ENCODE peak calls at places on chromosomes 16 and 17, in six cellular contexts. A, T, P, H, N and Q are unnamed samples.

GRCh38 chr16:20781697-20782096 is 17.9 kb downstream of the ACSM3 start:
- DNase-seq in A (no peak), T (no peak), P (no peak), H (no peak), N (no peak), Q (no peak)

GRCh38 chr16:23901178-23902131 is 65.7 kb downstream of the PRKCB start:
- DNase-seq in A (no peak), T (no peak), P (no peak), H (no peak), N (no peak), Q (no peak)

GRCh38 chr16:14600164-14600563 is 29.9 kb downstream of the PARN start:
- DNase-seq in A (no peak), T (peak; percentile 24), P (no peak), H (no peak), N (peak; percentile 42), Q (no peak)

GRCh38 chr17:42571435-42572225 is 4.7 kb downstream of the MLX start:
- DNase-seq in A (no peak), T (no peak), P (no peak), H (peak; percentile 21), N (no peak), Q (no peak)

GRCh38 chr17:29177871-29178749 is 2.1 kb downstream of the MYO18A start:
- DNase-seq in A (no peak), T (peak; percentile 71), P (peak; percentile 84), H (no peak), N (no peak), Q (no peak)

GRCh38 chr16:67842509-67843342 is 606 bp downstream of the THAP11 start:
- DNase-seq in A (peak; percentile 67), T (peak; percentile 76), P (peak; percentile 93), H (peak; percentile 64), N (peak; percentile 79), Q (peak; percentile 74)

GRCh38 chr17:49928126-49928800 is 40.7 kb upstream of the DLX4 start:
- DNase-seq in A (no peak), T (no peak), P (no peak), H (no peak), N (no peak), Q (no peak)

GRCh38 chr17:29589524-29590260 is at the start of gene GIT1:
- DNase-seq in A (peak; percentile 89), T (peak; percentile 96), P (peak; percentile 95), H (peak; percentile 90), N (peak; percentile 98), Q (peak; percentile 86)

GRCh38 chr17:79022507-79022991 is 1.4 kb upstream of the C1QTNF1 start:
- DNase-seq in A (peak; percentile 77), T (no peak), P (peak; percentile 86), H (peak; percentile 59), N (no peak), Q (no peak)

GRCh38 chr17:41792835-41793748 is 6.6 kb upstream of the JUP start:
- DNase-seq in A (peak; percentile 60), T (peak; percentile 92), P (no peak), H (peak; percentile 69), N (no peak), Q (peak; percentile 23)

GRCh38 chr16:24753437-24753836 is 24.0 kb downstream of the TNRC6A start:
- DNase-seq in A (no peak), T (no peak), P (no peak), H (no peak), N (no peak), Q (peak; percentile 54)

GRCh38 chr16:70563571-70563970 is 40.0 kb downstream of the SF3B3 start:
- DNase-seq in A (no peak), T (no peak), P (no peak), H (no peak), N (no peak), Q (no peak)

GRCh38 chr16:81551141-81551808 is 106.7 kb downstream of the CMIP start:
- DNase-seq in A (no peak), T (no peak), P (no peak), H (no peak), N (no peak), Q (peak; percentile 29)

GRCh38 chr16:14501331-14502255 is 128.5 kb downstream of the PARN start:
- DNase-seq in A (peak; percentile 83), T (peak; percentile 83), P (peak; percentile 97), H (peak; percentile 92), N (no peak), Q (peak; percentile 21)

GRCh38 chr16:58518980-58519368 is 3.7 kb downstream of the SETD6 start:
- DNase-seq in A (no peak), T (no peak), P (no peak), H (no peak), N (no peak), Q (no peak)

GRCh38 chr16:2339521-2340484 is 725 bp downstream of the ABCA3 start:
- DNase-seq in A (peak; percentile 58), T (peak; percentile 65), P (peak; percentile 89), H (peak; percentile 70), N (peak; percentile 62), Q (peak; percentile 48)

GRCh38 chr16:78638371-78638770 is 538.9 kb downstream of the WWOX start:
- DNase-seq in A (no peak), T (no peak), P (no peak), H (no peak), N (no peak), Q (no peak)
- TF ChIP-seq CTCF in A (no peak), T (no peak), P (no peak), H (no peak), N (no peak), Q (no peak)

GRCh38 chr16:84749072-84749471 is 49.3 kb downstream of the USP10 start:
- DNase-seq in A (no peak), T (no peak), P (no peak), H (no peak), N (no peak), Q (no peak)
- TF ChIP-seq CTCF in A (no peak), T (no peak), P (no peak), H (no peak), N (no peak), Q (no peak)

DNA sequence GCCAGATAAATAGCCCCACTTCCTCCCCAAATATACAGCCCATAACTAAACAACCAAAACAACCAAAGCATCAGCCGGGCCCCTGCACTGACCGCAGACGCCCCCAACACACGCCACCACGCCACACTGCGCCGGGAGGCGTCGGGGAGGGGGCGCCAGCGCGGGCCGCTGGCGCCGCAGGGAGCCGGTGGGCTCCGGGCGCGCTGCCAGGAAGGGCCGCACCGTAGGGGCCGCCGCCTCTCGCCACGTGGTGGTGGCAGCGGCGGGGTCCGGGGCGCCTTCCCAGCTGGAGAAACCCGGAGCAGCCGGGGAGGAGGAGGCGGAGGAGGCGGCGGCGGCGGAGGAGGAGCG is 319 bp upstream of the TBKBP1 start:
- DNase-seq in A (no peak), T (no peak), P (peak; percentile 89), H (peak; percentile 74), N (no peak), Q (peak; percentile 43)
- TF ChIP-seq CTCF in A (no peak), T (no peak), P (no peak), H (no peak), N (no peak), Q (no peak)

GRCh38 chr17:77242118-77242800 is 101.5 kb downstream of the SEC14L1 start:
- DNase-seq in A (no peak), T (no peak), P (no peak), H (no peak), N (no peak), Q (no peak)
- TF ChIP-seq CTCF in A (no peak), T (no peak), P (no peak), H (no peak), N (peak; percentile 11), Q (no peak)

DNA sequence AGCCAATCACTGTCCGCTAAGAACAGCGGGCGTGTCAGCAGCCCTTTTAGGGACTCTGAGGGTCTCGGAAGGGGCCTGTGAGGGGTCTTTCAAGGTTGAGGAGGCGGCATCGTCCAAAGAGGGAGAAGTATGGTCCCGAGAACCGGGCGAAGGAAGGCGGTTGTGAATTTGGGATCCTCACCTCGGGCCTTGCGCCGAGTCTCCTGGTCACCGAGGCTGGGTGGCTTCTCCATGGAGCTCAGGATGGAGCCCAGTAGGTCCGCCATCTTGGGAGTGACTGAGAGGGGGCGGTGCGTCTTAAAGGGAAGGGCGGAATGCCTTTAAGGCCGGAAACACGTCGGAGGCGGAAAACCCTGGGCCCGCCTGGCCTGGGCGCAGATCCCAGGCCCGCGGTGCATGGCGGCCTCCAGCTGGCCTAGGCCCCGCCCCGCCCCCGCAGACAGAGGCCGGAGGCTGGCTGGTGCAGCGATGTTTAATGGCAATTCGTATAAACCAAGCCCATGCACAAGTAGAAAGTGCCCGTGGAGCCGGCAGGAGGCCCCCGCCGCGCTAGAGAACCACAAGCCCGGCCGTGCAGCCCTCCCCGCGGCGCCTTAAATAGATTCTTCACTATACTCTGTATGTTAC is at the start of gene SPAG7:
- DNase-seq in A (peak; percentile 92), T (peak; percentile 98), P (peak; percentile 99), H (peak; percentile 97), N (peak; percentile 97), Q (peak; percentile 95)
- TF ChIP-seq CTCF in A (peak; percentile 41), T (no peak), P (no peak), H (no peak), N (no peak), Q (no peak)

DNA sequence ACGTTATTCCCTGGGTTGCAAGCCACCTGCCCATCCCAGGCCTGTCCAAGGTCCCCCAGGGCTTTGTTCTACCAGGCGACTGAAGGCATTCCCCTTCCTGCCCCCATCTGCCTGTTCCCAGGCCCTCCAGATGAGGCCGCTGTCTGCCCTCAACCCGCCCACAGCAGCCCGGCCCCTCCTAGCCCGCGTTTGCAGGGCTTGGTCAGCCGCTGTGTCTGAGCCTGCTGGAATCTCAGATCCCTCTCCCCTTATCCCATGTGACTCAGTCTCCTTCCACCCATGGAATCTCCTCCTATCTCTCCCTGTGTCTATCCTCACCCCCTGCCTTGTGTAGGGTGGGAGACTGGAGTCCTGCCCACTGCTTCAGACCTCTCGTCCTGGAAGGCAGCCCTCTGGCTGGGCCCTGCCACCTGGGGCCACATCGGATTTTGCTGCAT is 186.0 kb upstream of the TNRC6C start:
- DNase-seq in A (peak; percentile 76), T (peak; percentile 82), P (peak; percentile 88), H (no peak), N (peak; percentile 89), Q (peak; percentile 78)
- TF ChIP-seq CTCF in A (peak; percentile 80), T (peak; percentile 62), P (no peak), H (no peak), N (peak; percentile 75), Q (peak; percentile 76)

DNA sequence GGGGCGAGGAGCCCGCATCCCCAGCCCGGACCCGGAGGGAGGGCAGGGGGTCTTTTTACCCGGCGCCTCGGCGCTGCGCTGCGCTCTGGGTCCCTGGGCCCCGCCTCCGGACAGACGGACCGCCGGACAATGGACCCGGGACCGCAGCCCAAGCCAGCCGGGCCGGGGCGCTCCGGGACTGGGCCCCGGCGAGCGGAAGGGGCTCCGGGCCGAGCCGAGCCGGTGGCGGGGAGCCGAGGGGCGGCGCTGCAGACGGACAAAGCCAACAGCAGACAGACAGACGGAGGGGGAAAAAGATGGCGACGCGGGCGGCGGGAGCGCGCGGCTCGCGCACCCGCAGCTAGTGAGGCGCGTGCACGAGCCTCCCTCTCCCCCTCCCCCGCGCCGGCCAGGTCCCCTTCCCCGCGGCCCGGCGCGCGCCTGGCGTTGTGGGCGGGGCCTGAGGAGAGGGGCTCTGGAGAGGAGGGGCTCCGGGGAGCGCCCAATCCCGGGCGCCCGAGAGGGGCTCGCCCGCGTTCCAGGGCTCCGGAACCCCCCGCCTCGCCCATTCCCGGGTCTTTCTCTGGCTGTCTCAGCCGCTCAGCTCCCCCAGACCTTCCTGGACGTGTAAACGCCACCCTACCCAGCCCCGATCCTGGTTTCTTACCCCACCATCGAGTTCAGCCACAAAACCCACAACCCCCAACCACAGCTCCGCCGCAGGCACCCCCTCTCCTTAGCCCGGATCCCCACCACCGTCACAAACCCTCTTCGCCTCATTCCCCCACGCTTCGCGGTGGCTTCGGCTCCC is at the start of gene ZNF821:
- DNase-seq in A (peak; percentile 81), T (peak; percentile 96), P (peak; percentile 94), H (peak; percentile 90), N (peak; percentile 91), Q (peak; percentile 78)
- TF ChIP-seq CTCF in A (peak; percentile 71), T (peak; percentile 49), P (no peak), H (peak; percentile 58), N (peak; percentile 24), Q (peak; percentile 27)

GRCh38 chr17:80695979-80696378 is 151.3 kb downstream of the RPTOR start:
- DNase-seq in A (no peak), T (no peak), P (no peak), H (no peak), N (no peak), Q (no peak)
- TF ChIP-seq CTCF in A (no peak), T (no peak), P (no peak), H (no peak), N (no peak), Q (no peak)